ENCODE peak calls at places on chromosomes 2 and 18, in nine cellular contexts. E, X, L, T, R, F, M, V and G are unnamed samples.
A peak's percentile ranks its signal among the peaks of the same experiment; 100 is the strongest.

GRCh38 chr2:176483901-176484568 is 214.8 kb downstream of the MTX2 start:
- DNase-seq in M (no peak), V (no peak), F (no peak), E (no peak), T (no peak), R (no peak), X (no peak), L (no peak), G (no peak)

GRCh38 chr18:73908323-73908722 is 239.3 kb downstream of the FBXO15 start:
- DNase-seq in E (no peak), R (peak; percentile 60), L (peak; percentile 63), T (no peak), F (no peak), X (no peak), V (no peak), M (no peak), G (no peak)

GRCh38 chr2:151159109-151159690 is 102.5 kb downstream of the RBM43 start:
- DNase-seq in L (no peak), V (no peak), M (no peak), F (no peak), T (no peak), R (no peak), X (no peak), E (no peak), G (no peak)

GRCh38 chr18:59032308-59032707 is 107.4 kb upstream of the SEC11C start:
- DNase-seq in L (no peak), X (no peak), E (no peak), R (no peak), F (no peak), V (no peak), M (no peak), T (no peak), G (no peak)

GRCh38 chr2:182048621-182049020 is 63.0 kb downstream of the PPP1R1C start:
- DNase-seq in R (no peak), T (no peak), F (no peak), M (no peak), L (no peak), E (no peak), V (no peak), X (no peak), G (no peak)

GRCh38 chr18:52459890-52460289 is 119.9 kb downstream of the DCC start:
- DNase-seq in X (no peak), L (no peak), M (no peak), T (no peak), V (no peak), F (no peak), E (no peak), R (no peak), G (no peak)

GRCh38 chr2:66581461-66582363 is 146.8 kb downstream of the MEIS1 start:
- DNase-seq in T (no peak), R (peak; percentile 63), E (no peak), M (no peak), X (no peak), V (no peak), L (peak; percentile 62), F (no peak), G (no peak)

GRCh38 chr18:49177071-49177470 is 226.3 kb upstream of the SMAD7 start:
- DNase-seq in V (no peak), F (no peak), L (no peak), M (no peak), X (no peak), T (no peak), R (no peak), E (no peak), G (no peak)

GRCh38 chr2:59879700-59880131 is 673.7 kb downstream of the BCL11A start:
- DNase-seq in T (no peak), L (no peak), M (no peak), V (no peak), F (no peak), R (no peak), E (no peak), X (no peak), G (no peak)

GRCh38 chr2:209476367-209477191 is 52.7 kb downstream of the MAP2 start:
- DNase-seq in R (no peak), X (no peak), T (no peak), F (peak; percentile 35), M (no peak), L (peak; percentile 86), E (no peak), V (peak; percentile 11), G (no peak)

GRCh38 chr2:190678444-190679162 is 29.7 kb downstream of the NAB1 start:
- DNase-seq in F (no peak), T (no peak), E (peak; percentile 86), V (no peak), M (peak; percentile 50), R (no peak), X (no peak), L (peak; percentile 36), G (no peak)

GRCh38 chr18:75203456-75204261 is 5.3 kb downstream of the PTGR3 start:
- DNase-seq in E (no peak), F (no peak), M (no peak), X (no peak), T (no peak), V (no peak), R (no peak), L (peak; percentile 79), G (no peak)

GRCh38 chr2:37858197-37858711 is 66.8 kb upstream of the RMDN2 start:
- DNase-seq in L (peak; percentile 98), X (no peak), F (no peak), M (no peak), R (no peak), T (no peak), V (no peak), E (no peak), G (no peak)

GRCh38 chr2:233414273-233414654 is 60.0 kb downstream of the DGKD start:
- DNase-seq in M (no peak), F (no peak), V (no peak), R (no peak), E (no peak), T (no peak), L (peak; percentile 41), X (peak; percentile 48), G (no peak)

GRCh38 chr2:202161106-202161836 is 77.1 kb downstream of the SUMO1 start:
- DNase-seq in V (no peak), R (no peak), T (no peak), L (no peak), M (no peak), F (no peak), E (peak; percentile 61), X (no peak), G (no peak)

GRCh38 chr2:202185816-202186221 is 52.6 kb downstream of the SUMO1 start:
- DNase-seq in R (no peak), T (no peak), F (no peak), L (peak; percentile 87), V (no peak), M (no peak), E (no peak), X (no peak), G (no peak)

GRCh38 chr18:69109686-69110085 is 291.0 kb upstream of the DOK6 start:
- DNase-seq in V (no peak), L (peak; percentile 77), T (no peak), E (no peak), M (no peak), X (no peak), F (no peak), R (no peak), G (no peak)

GRCh38 chr2:24434576-24434975 is 56.5 kb upstream of the NCOA1 start:
- DNase-seq in L (no peak), T (peak; percentile 50), M (no peak), E (no peak), F (no peak), V (no peak), X (no peak), R (no peak), G (no peak)

GRCh38 chr2:133331437-133331836 is 236.8 kb downstream of the NCKAP5 start:
- DNase-seq in X (no peak), L (no peak), E (no peak), V (no peak), T (no peak), F (peak; percentile 17), M (no peak), R (no peak), G (no peak)

GRCh38 chr2:128368437-128369125 is 49.9 kb upstream of the HS6ST1 start:
- DNase-seq in V (no peak), F (no peak), E (no peak), L (no peak), M (no peak), R (no peak), X (no peak), T (no peak), G (peak; percentile 63)

GRCh38 chr2:231709981-231710750 is 1.8 kb downstream of the PTMA start:
- DNase-seq in F (peak; percentile 82), R (peak; percentile 96), L (peak; percentile 85), V (peak; percentile 82), E (peak; percentile 92), T (peak; percentile 82), M (peak; percentile 94), X (peak; percentile 94), G (peak; percentile 93)

GRCh38 chr2:196718796-196719564 is 79.5 kb downstream of the CCDC150 start:
- DNase-seq in X (peak; percentile 73), F (no peak), M (no peak), E (no peak), L (peak; percentile 71), T (no peak), V (no peak), R (no peak), G (no peak)

GRCh38 chr18:9139400-9140039 is 2.9 kb downstream of the ANKRD12 start:
- DNase-seq in V (no peak), E (peak; percentile 33), T (no peak), M (no peak), L (no peak), X (no peak), F (no peak), R (no peak), G (no peak)

GRCh38 chr18:31683106-31683505 is 1.3 kb downstream of the B4GALT6 start:
- DNase-seq in T (no peak), X (no peak), R (no peak), V (no peak), M (no peak), E (no peak), F (no peak), L (no peak), G (no peak)

GRCh38 chr2:36455788-36456187 is 100.2 kb downstream of the CRIM1 start:
- DNase-seq in E (no peak), R (no peak), T (no peak), M (no peak), F (no peak), L (peak; percentile 86), V (no peak), X (no peak), G (no peak)

GRCh38 chr2:18200771-18201170 is 322.3 kb downstream of the KCNS3 start:
- DNase-seq in E (no peak), X (no peak), V (no peak), T (no peak), M (no peak), R (no peak), F (no peak), L (no peak), G (no peak)

GRCh38 chr2:203871371-203871983 is 3.9 kb downstream of the CTLA4 start:
- DNase-seq in V (no peak), L (no peak), T (no peak), F (no peak), X (no peak), E (peak; percentile 97), M (peak; percentile 64), R (no peak), G (no peak)

GRCh38 chr2:200199576-200200263 is 106.8 kb upstream of the SPATS2L start:
- DNase-seq in X (no peak), T (no peak), F (no peak), E (peak; percentile 3), R (no peak), L (no peak), M (no peak), V (no peak), G (no peak)

GRCh38 chr2:197158138-197158537 is 152.4 kb downstream of the ANKRD44 start:
- DNase-seq in X (no peak), T (no peak), F (no peak), E (no peak), L (no peak), R (no peak), V (no peak), M (no peak), G (no peak)

GRCh38 chr2:237435844-237436590 is 22.1 kb upstream of the COL6A3 start:
- DNase-seq in M (no peak), R (no peak), X (no peak), T (no peak), V (no peak), E (no peak), L (peak; percentile 89), F (no peak), G (no peak)